ENCODE peak calls at places on chromosome 2, in six cellular contexts. W is sigmoid colon, Q is GM23338, G is SK-N-MC, P is transverse colon, U is upper lobe of left lung. M is an unnamed sample.

GRCh38 chr2:121532347-121532766 is 1.7 kb downstream of the RNU4ATAC start:
- DNase-seq in W (no peak), U (no peak), Q (no peak), P (no peak), G (no peak), M (no peak)

GRCh38 chr2:59383473-59383872 is 1142.3 kb upstream of the FANCL start:
- DNase-seq in G (no peak), W (no peak), U (no peak), P (no peak), Q (no peak), M (no peak)

GRCh38 chr2:144513388-144514100 is 6.4 kb downstream of the ZEB2 start:
- DNase-seq in U (no peak), G (no peak), P (no peak), Q (peak), W (no peak), M (no peak)

GRCh38 chr2:15684161-15685042 is 92.7 kb downstream of the DDX1 start:
- DNase-seq in P (no peak), U (no peak), Q (no peak), G (no peak), W (no peak), M (no peak)

GRCh38 chr2:46985512-46985911 is 69.9 kb upstream of the MCFD2 start:
- DNase-seq in W (no peak), G (no peak), Q (no peak), U (no peak), P (no peak), M (no peak)

GRCh38 chr2:158211516-158211915 is 109.8 kb downstream of the UPP2 start:
- DNase-seq in G (no peak), Q (no peak), U (no peak), W (no peak), P (no peak), M (no peak)

GRCh38 chr2:167843203-167843602 is 404.2 kb downstream of the STK39 start:
- DNase-seq in G (no peak), P (no peak), W (no peak), Q (no peak), U (no peak), M (no peak)

GRCh38 chr2:96556441-96557330 is 20.1 kb downstream of the ARID5A start:
- DNase-seq in U (no peak), W (no peak), G (no peak), Q (no peak), P (peak), M (peak)

GRCh38 chr2:127259355-127259754 is 34.6 kb downstream of the ERCC3 start:
- DNase-seq in W (no peak), G (no peak), U (no peak), P (no peak), Q (no peak), M (no peak)

GRCh38 chr2:88626171-88627054 is 851 bp downstream of the EIF2AK3 start:
- DNase-seq in W (peak), Q (peak), U (peak), G (no peak), P (peak), M (peak)

GRCh38 chr2:118675531-118675930 is 171.9 kb downstream of the EN1 start:
- DNase-seq in P (no peak), G (no peak), W (no peak), Q (no peak), U (no peak), M (no peak)

GRCh38 chr2:231483398-231484329 is 19.4 kb upstream of the NCL start:
- DNase-seq in Q (peak), P (peak), U (no peak), G (no peak), W (peak), M (no peak)

GRCh38 chr2:189204322-189204941 is 24.9 kb upstream of the COL5A2 start:
- DNase-seq in W (no peak), P (no peak), U (no peak), Q (no peak), G (no peak), M (no peak)

DNA sequence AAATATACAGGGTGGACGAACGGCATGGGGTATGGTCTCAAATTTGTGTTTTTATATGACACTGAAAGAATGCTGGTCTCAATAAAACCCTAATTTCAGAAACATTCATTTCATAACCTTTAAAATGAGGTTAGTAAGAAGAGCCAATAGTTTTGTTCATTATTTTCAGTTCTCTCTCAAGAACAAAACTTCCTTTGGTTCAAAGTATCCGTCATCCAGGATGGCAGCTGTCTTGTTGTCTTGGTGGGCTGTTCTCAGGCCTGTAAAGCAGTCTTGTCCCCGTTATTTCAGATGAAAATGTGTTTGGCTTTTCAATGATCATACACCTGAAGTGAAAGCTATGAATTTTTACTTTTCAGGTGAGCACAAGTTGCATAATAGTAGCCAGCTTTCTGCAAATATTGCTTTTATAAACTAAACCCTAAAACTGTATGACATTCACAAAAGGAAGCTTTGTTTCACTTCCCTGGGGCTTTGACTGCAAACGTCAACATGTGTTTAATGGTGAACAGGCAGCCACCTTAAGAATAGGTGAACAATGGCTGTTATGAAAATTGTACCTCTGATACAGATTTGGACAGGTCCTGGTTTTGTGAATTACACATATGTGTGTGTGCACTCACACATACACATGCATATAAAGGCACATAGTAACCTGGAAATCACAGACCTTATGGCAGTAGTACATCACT is 2.6 kb downstream of the IL18RAP start:
- DNase-seq in U (no peak), P (no peak), G (no peak), Q (no peak), W (no peak), M (no peak)
- H3K27ac ChIP-seq in U (peak), P (no peak), G (no peak), Q (no peak), W (no peak), M (no peak)

GRCh38 chr2:55985406-55985805 is 61.8 kb upstream of the EFEMP1 start:
- DNase-seq in Q (no peak), W (no peak), G (no peak), U (no peak), P (no peak), M (no peak)
- TF ChIP-seq POLR2AphosphoS5 in Q (no peak), W (no peak), G (no peak), U (no peak), P (no peak), M (no peak)

GRCh38 chr2:36329746-36330145 is 25.8 kb upstream of the CRIM1 start:
- DNase-seq in U (no peak), P (no peak), Q (peak), W (no peak), G (no peak), M (no peak)
- H3K27ac ChIP-seq in U (no peak), P (no peak), Q (no peak), W (no peak), G (no peak), M (no peak)

GRCh38 chr2:48699377-48699951 is 56.1 kb downstream of the LHCGR start:
- DNase-seq in P (no peak), W (no peak), U (no peak), G (no peak), Q (no peak), M (no peak)
- TF ChIP-seq POLR2AphosphoS5 in P (no peak), W (no peak), U (no peak), G (no peak), Q (no peak), M (no peak)

GRCh38 chr2:197075754-197076337 is 149.3 kb upstream of the PGAP1 start:
- DNase-seq in G (no peak), W (no peak), U (no peak), P (no peak), Q (peak), M (no peak)

GRCh38 chr2:197076652-197077051 is 150.1 kb upstream of the PGAP1 start:
- DNase-seq in G (no peak), U (no peak), P (no peak), W (no peak), Q (no peak), M (no peak)

GRCh38 chr2:197073701-197074433 is 147.4 kb upstream of the PGAP1 start:
- DNase-seq in U (no peak), Q (no peak), G (no peak), P (no peak), W (peak), M (peak)

GRCh38 chr2:197073270-197073669 is 146.8 kb upstream of the PGAP1 start:
- DNase-seq in P (no peak), W (no peak), U (no peak), Q (no peak), G (no peak), M (no peak)

GRCh38 chr2:197075286-197075685 is 148.8 kb upstream of the PGAP1 start:
- DNase-seq in G (no peak), P (no peak), U (no peak), W (no peak), Q (no peak), M (no peak)
- H3K27ac ChIP-seq in G (peak), P (no peak), U (no peak), W (no peak), Q (no peak), M (no peak)

M was measured in stomach.